ENCODE peak calls at places on chromosomes 11 and 22, in five cellular contexts. G, Q, I, Y and H are unnamed samples. For H3K4me1, the result is how much of the 10 kb centered on the place peaks cover.

GRCh38 chr11:113874920-113875413 is 405 bp downstream of the USP28 start:
- DNase-seq in G (no peak), Q (no peak), I (no peak), Y (no peak), H (no peak)

GRCh38 chr11:56968524-56968923 is 20.2 kb upstream of the OR5AK2 start:
- DNase-seq in G (no peak), Q (no peak), I (no peak), Y (no peak), H (no peak)

GRCh38 chr11:123231777-123232176 is 36.7 kb upstream of the CLMP start:
- DNase-seq in G (no peak), Q (no peak), I (no peak), Y (no peak), H (no peak)

GRCh38 chr11:14908214-14908880 is 16.3 kb upstream of the CYP2R1 start:
- DNase-seq in G (no peak), Q (peak), I (no peak), Y (peak), H (no peak)

GRCh38 chr11:61120865-61121831 is 18.9 kb downstream of the CD5 start:
- DNase-seq in G (no peak), Q (peak), I (no peak), Y (no peak), H (peak)

GRCh38 chr11:2687782-2688191 is 12.0 kb downstream of the KCNQ1OT1 start:
- DNase-seq in G (peak), Q (no peak), I (peak), Y (no peak), H (no peak)

GRCh38 chr11:119912214-119912613 is 183.2 kb upstream of the NECTIN1 start:
- DNase-seq in G (no peak), Q (no peak), I (no peak), Y (no peak), H (no peak)

GRCh38 chr11:126917531-126918204 is 82.9 kb downstream of the KIRREL3 start:
- DNase-seq in G (no peak), Q (no peak), I (no peak), Y (no peak), H (no peak)

GRCh38 chr22:50733521-50734342 is 4.3 kb upstream of the ACR start:
- DNase-seq in G (peak), Q (peak), I (peak), Y (no peak), H (peak)

GRCh38 chr11:48063424-48063978 is 83.1 kb downstream of the PTPRJ start:
- DNase-seq in G (no peak), Q (no peak), I (no peak), Y (no peak), H (no peak)

GRCh38 chr11:131640320-131640719 is 269.9 kb downstream of the NTM start:
- DNase-seq in G (no peak), Q (no peak), I (no peak), Y (no peak), H (no peak)

GRCh38 chr11:73323464-73323863 is 15.4 kb downstream of the ARHGEF17 start:
- DNase-seq in G (peak), Q (peak), I (peak), Y (peak), H (no peak)

GRCh38 chr11:120793806-120794479 is 230.0 kb upstream of the TBCEL start:
- DNase-seq in G (no peak), Q (no peak), I (no peak), Y (no peak), H (no peak)

GRCh38 chr11:104000798-104001197 is 35.6 kb upstream of the DDI1 start:
- DNase-seq in G (no peak), Q (no peak), I (no peak), Y (no peak), H (no peak)

GRCh38 chr11:70877151-70877550 is 375.2 kb downstream of the SHANK2 start:
- DNase-seq in G (no peak), Q (no peak), I (no peak), Y (no peak), H (no peak)

GRCh38 chr11:84804026-84804425 is 823.1 kb downstream of the DLG2 start:
- DNase-seq in G (no peak), Q (no peak), I (no peak), Y (no peak), H (no peak)

GRCh38 chr22:29167032-29167911 is 38.4 kb upstream of the EMID1 start:
- DNase-seq in G (no peak), Q (no peak), I (peak), Y (no peak), H (peak)

GRCh38 chr11:66856496-66857233 is at the start of gene LRFN4:
- DNase-seq in G (no peak), Q (peak), I (no peak), Y (no peak), H (no peak)

GRCh38 chr11:133343951-133344350 is 188.3 kb downstream of the OPCML start:
- DNase-seq in G (no peak), Q (no peak), I (no peak), Y (no peak), H (no peak)

GRCh38 chr11:17985517-17985916 is 27.3 kb downstream of the SERGEF start:
- DNase-seq in G (no peak), Q (no peak), I (no peak), Y (peak), H (no peak)

GRCh38 chr22:32836286-32836859 is 34.9 kb downstream of the TIMP3 start:
- DNase-seq in G (no peak), Q (no peak), I (peak), Y (peak), H (no peak)

GRCh38 chr22:17858033-17858432 is 83.8 kb upstream of the BID start:
- DNase-seq in G (no peak), Q (no peak), I (no peak), Y (no peak), H (no peak)

GRCh38 chr22:21860640-21861039 is 6.8 kb downstream of the MAPK1 start:
- DNase-seq in G (no peak), Q (no peak), I (no peak), Y (no peak), H (no peak)

GRCh38 chr11:101091781-101092180 is 37.8 kb downstream of the PGR start:
- DNase-seq in G (no peak), Q (no peak), I (no peak), Y (no peak), H (no peak)

GRCh38 chr22:23066200-23067022 is 3.9 kb upstream of the GNAZ start:
- DNase-seq in G (peak), Q (peak), I (peak), Y (no peak), H (no peak)

GRCh38 chr11:1665313-1665712 is 31.7 kb upstream of the KRTAP5-6 start:
- DNase-seq in G (no peak), Q (no peak), I (no peak), Y (no peak), H (no peak)

GRCh38 chr22:35406443-35406842 is 6.5 kb downstream of the MCM5 start:
- DNase-seq in G (no peak), Q (no peak), I (no peak), Y (no peak), H (no peak)
- H3K4me1 ChIP-seq in G (under half), Q (under half), I (under half), Y (under half), H (under half)

GRCh38 chr22:46062232-46062615 is 85.3 kb upstream of the WNT7B start:
- DNase-seq in G (peak), Q (peak), I (no peak), Y (no peak), H (no peak)
- H3K4me1 ChIP-seq in G (half or more), Q (half or more), I (half or more), Y (under half), H (under half)

GRCh38 chr11:86063536-86063935 is 5.3 kb downstream of the PICALM start:
- DNase-seq in G (no peak), Q (no peak), I (no peak), Y (no peak), H (no peak)
- H3K4me1 ChIP-seq in G (half or more), Q (half or more), I (under half), Y (half or more), H (half or more)

GRCh38 chr11:77821349-77821851 is 456 bp downstream of the AAMDC start:
- DNase-seq in G (peak), Q (peak), I (peak), Y (peak), H (peak)
- H3K4me1 ChIP-seq in G (under half), Q (under half), I (under half), Y (under half), H (under half)

GRCh38 chr11:87460842-87461637 is 423.3 kb downstream of the TMEM135 start:
- DNase-seq in G (no peak), Q (no peak), I (no peak), Y (no peak), H (no peak)
- H3K4me1 ChIP-seq in G (under half), Q (under half), I (under half), Y (under half), H (under half)

GRCh38 chr11:77079666-77080065 is 12.9 kb downstream of the CAPN5 start:
- DNase-seq in G (no peak), Q (no peak), I (no peak), Y (no peak), H (no peak)
- H3K4me1 ChIP-seq in G (under half), Q (half or more), I (under half), Y (under half), H (under half)